ENCODE peak calls at places on chromosome 7, in six cellular contexts. H is GM12878, Y is HepG2, M is H1, Q is SK-N-SH, O is K562. S is an unnamed sample.

GRCh38 chr7:26049081-26049480 is 102.9 kb upstream of the NFE2L3 start:
- DNase-seq in Y (no peak), M (no peak), H (no peak), O (no peak), Q (no peak), S (no peak)

GRCh38 chr7:50303894-50304157 is 690 bp upstream of the IKZF1 start:
- DNase-seq in H (no peak), Y (no peak), O (peak), M (no peak), Q (peak), S (no peak)

GRCh38 chr7:99460651-99461050 is 5.3 kb downstream of the ATP5MF start:
- DNase-seq in O (no peak), Y (no peak), Q (no peak), M (no peak), H (no peak), S (no peak)

GRCh38 chr7:67738-68395 is 124.5 kb upstream of the FAM20C start:
- DNase-seq in H (no peak), Y (no peak), Q (no peak), M (no peak), O (no peak), S (no peak)

GRCh38 chr7:55019691-55020480 is 1.1 kb downstream of the EGFR start:
- DNase-seq in M (no peak), H (no peak), O (no peak), Y (no peak), Q (peak), S (no peak)

GRCh38 chr7:76337147-76337546 is 21.6 kb downstream of the YWHAG start:
- DNase-seq in O (no peak), H (no peak), Q (peak), M (no peak), Y (no peak), S (no peak)

GRCh38 chr7:79091661-79092060 is 361.8 kb downstream of the MAGI2 start:
- DNase-seq in O (no peak), M (no peak), H (no peak), Y (no peak), Q (no peak), S (no peak)

GRCh38 chr7:27564881-27565482 is 97.7 kb downstream of the HIBADH start:
- DNase-seq in H (no peak), O (no peak), Q (no peak), M (no peak), Y (no peak), S (no peak)

GRCh38 chr7:140923358-140924006 is 1.2 kb downstream of the BRAF start:
- DNase-seq in O (peak), Y (no peak), Q (peak), H (no peak), M (no peak), S (no peak)

GRCh38 chr7:20358762-20359282 is 28.1 kb downstream of the ITGB8 start:
- DNase-seq in H (no peak), Y (no peak), M (no peak), Q (peak), O (no peak), S (no peak)

GRCh38 chr7:123324283-123324682 is 124.5 kb upstream of the SLC13A1 start:
- DNase-seq in H (no peak), Y (no peak), Q (no peak), O (no peak), M (no peak), S (no peak)

GRCh38 chr7:14590206-14590605 is 312.3 kb downstream of the DGKB start:
- DNase-seq in Y (no peak), Q (no peak), M (no peak), H (no peak), O (no peak), S (no peak)

GRCh38 chr7:39130304-39130703 is 152.6 kb downstream of the POU6F2 start:
- DNase-seq in M (no peak), H (no peak), Y (no peak), Q (no peak), O (no peak), S (no peak)

GRCh38 chr7:22980422-22980821 is 33.5 kb downstream of the HYCC1 start:
- DNase-seq in Q (no peak), O (no peak), H (no peak), M (no peak), Y (no peak), S (no peak)

GRCh38 chr7:36408589-36408988 is 18.9 kb downstream of the ANLN start:
- DNase-seq in Y (no peak), M (no peak), O (no peak), H (no peak), Q (no peak), S (no peak)

GRCh38 chr7:25456467-25457171 is 228.3 kb upstream of the NPVF start:
- DNase-seq in O (no peak), Q (peak), H (no peak), M (no peak), Y (no peak), S (no peak)

GRCh38 chr7:1693419-1693990 is 23.4 kb downstream of the ELFN1 start:
- DNase-seq in Y (no peak), Q (peak), O (no peak), H (no peak), M (no peak), S (no peak)

GRCh38 chr7:140084972-140085371 is 22.2 kb upstream of the PARP12 start:
- DNase-seq in O (peak), M (no peak), Q (no peak), H (peak), Y (no peak), S (no peak)

GRCh38 chr7:21642422-21642821 is 99.6 kb downstream of the DNAH11 start:
- DNase-seq in O (no peak), M (no peak), H (no peak), Q (no peak), Y (no peak), S (no peak)

GRCh38 chr7:79502151-79502550 is 48.7 kb upstream of the MAGI2 start:
- DNase-seq in H (no peak), Q (no peak), O (no peak), Y (no peak), M (no peak), S (no peak)

GRCh38 chr7:68043546-68043945 is 1046.9 kb downstream of the TYW1 start:
- DNase-seq in M (no peak), O (no peak), Q (no peak), H (no peak), Y (no peak), S (no peak)

GRCh38 chr7:71735961-71736556 is 604.1 kb downstream of the GALNT17 start:
- DNase-seq in H (no peak), O (peak), Q (peak), M (peak), Y (peak), S (peak)
- TF ChIP-seq GABPA in H (no peak), O (no peak), Q (no peak), M (no peak), Y (no peak), S (no peak)

GRCh38 chr7:3260425-3260762 is 40.7 kb upstream of the SDK1 start:
- DNase-seq in O (no peak), Y (no peak), M (no peak), Q (no peak), H (no peak), S (no peak)
- H3K4me3 ChIP-seq in O (no peak), Y (peak), M (no peak), Q (no peak), H (no peak), S (no peak)

GRCh38 chr7:47991270-47991669 is 11.9 kb upstream of the HUS1 start:
- DNase-seq in M (no peak), Y (peak), O (no peak), H (no peak), Q (no peak), S (no peak)

GRCh38 chr7:47992446-47992845 is 13.0 kb upstream of the HUS1 start:
- DNase-seq in Q (no peak), O (no peak), Y (no peak), M (no peak), H (no peak), S (no peak)

GRCh38 chr7:47990592-47990991 is 11.2 kb upstream of the HUS1 start:
- DNase-seq in H (no peak), M (no peak), Q (no peak), Y (no peak), O (no peak), S (no peak)

GRCh38 chr7:47991741-47992311 is 12.4 kb upstream of the HUS1 start:
- DNase-seq in Y (peak), M (peak), H (peak), O (peak), Q (peak), S (peak)

GRCh38 chr7:47988496-47989386 is 9.3 kb upstream of the HUS1 start:
- DNase-seq in Q (peak), Y (peak), O (no peak), H (no peak), M (no peak), S (no peak)
- TF ChIP-seq POLR2AphosphoS5 in Q (no peak), Y (no peak), O (no peak), H (no peak), M (no peak), S (no peak)

DNA sequence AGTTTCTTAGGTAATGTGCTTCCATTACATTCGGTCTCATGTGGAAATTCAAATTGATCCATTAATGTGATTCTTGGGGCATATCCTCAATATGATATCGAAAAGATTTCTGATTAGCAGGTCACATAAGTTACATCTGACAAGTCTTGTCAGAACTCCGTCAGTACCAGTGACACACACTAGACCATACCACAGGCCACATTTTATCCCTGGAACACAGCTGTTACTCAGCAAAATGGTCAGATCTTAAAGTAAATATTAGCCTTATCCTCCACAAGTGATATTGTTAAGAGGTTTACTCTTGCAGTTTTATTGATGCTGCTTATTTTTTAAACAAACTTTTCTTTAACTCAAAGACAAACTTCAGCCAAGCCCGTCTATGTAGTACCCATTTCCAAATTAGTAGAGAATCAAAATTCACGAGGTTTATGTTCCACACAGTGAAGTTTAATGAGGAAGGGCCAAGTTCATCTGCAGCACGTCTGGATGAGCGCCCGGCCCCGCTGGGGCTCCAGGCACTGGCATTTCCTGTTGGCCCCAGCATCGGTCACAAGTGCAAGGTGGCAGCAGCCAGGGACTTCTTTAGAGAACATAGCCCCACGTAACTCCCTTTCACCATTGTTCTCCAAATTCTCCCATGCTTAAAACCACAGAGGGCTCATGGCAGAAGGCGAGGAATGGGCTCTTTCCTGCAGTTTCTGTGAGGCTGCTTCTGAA is 132.2 kb downstream of the VIPR2 start:
- DNase-seq in O (no peak), H (no peak), M (no peak), Q (no peak), Y (no peak), S (peak)
- TF ChIP-seq GABPA in O (no peak), H (no peak), M (no peak), Q (no peak), Y (no peak), S (no peak)